ENCODE peak calls at places on chromosomes 2 and 18, in six cellular contexts. L is brain microvascular endothelial cell; U is CD8-positive, alpha-beta T cell; T is esophagus squamous epithelium; E is heart right ventricle; X is fibroblast of lung. K is an unnamed sample.

GRCh38 chr2:208570851-208571763 is 164.5 kb downstream of the PTH2R start:
- DNase-seq in L (no peak), U (no peak), T (no peak), E (no peak), X (no peak), K (no peak)

GRCh38 chr2:161677634-161678033 is 53.4 kb downstream of the SLC4A10 start:
- DNase-seq in L (no peak), U (no peak), T (no peak), E (no peak), X (no peak), K (no peak)

GRCh38 chr18:25231327-25231691 is 120.7 kb downstream of the ZNF521 start:
- DNase-seq in L (no peak), U (no peak), T (no peak), E (no peak), X (no peak), K (no peak)

GRCh38 chr18:1408331-1408835 is 503.7 kb downstream of the ADCYAP1 start:
- DNase-seq in L (no peak), U (no peak), T (no peak), E (no peak), X (no peak), K (no peak)

GRCh38 chr2:73776869-73777519 is 2.9 kb downstream of the DUSP11 start:
- DNase-seq in L (peak; percentile 45), U (no peak), T (no peak), E (no peak), X (peak; percentile 66), K (no peak)

GRCh38 chr2:97871096-97871780 is 124.5 kb downstream of the TMEM131 start:
- DNase-seq in L (peak; percentile 85), U (no peak), T (no peak), E (no peak), X (peak; percentile 95), K (no peak)

GRCh38 chr2:100616841-100617390 is 54.1 kb downstream of the PDCL3 start:
- DNase-seq in L (no peak), U (no peak), T (no peak), E (no peak), X (no peak), K (no peak)

GRCh38 chr2:150700731-150701130 is 213.3 kb upstream of the RND3 start:
- DNase-seq in L (no peak), U (no peak), T (no peak), E (no peak), X (no peak), K (no peak)

GRCh38 chr2:100988630-100989417 is 13.3 kb upstream of the RPL31 start:
- DNase-seq in L (peak; percentile 26), U (no peak), T (no peak), E (no peak), X (peak; percentile 10), K (no peak)

GRCh38 chr2:174683392-174683759 is 80.9 kb downstream of the CHRNA1 start:
- DNase-seq in L (peak; percentile 27), U (no peak), T (no peak), E (no peak), X (peak; percentile 63), K (no peak)

GRCh38 chr2:166068981-166069380 is 58.8 kb downstream of the SCN1A start:
- DNase-seq in L (no peak), U (no peak), T (no peak), E (no peak), X (peak; percentile 14), K (no peak)

GRCh38 chr2:230785346-230785745 is 72.7 kb downstream of the CAB39 start:
- DNase-seq in L (no peak), U (no peak), T (no peak), E (no peak), X (no peak), K (no peak)

GRCh38 chr2:230784840-230785239 is 72.2 kb downstream of the CAB39 start:
- DNase-seq in L (no peak), U (no peak), T (no peak), E (no peak), X (peak; percentile 56), K (no peak)

GRCh38 chr2:230779141-230779523 is 66.5 kb downstream of the CAB39 start:
- DNase-seq in L (no peak), U (no peak), T (no peak), E (no peak), X (no peak), K (no peak)

GRCh38 chr2:230779607-230780006 is 67.0 kb downstream of the CAB39 start:
- DNase-seq in L (no peak), U (no peak), T (no peak), E (no peak), X (no peak), K (no peak)

DNA sequence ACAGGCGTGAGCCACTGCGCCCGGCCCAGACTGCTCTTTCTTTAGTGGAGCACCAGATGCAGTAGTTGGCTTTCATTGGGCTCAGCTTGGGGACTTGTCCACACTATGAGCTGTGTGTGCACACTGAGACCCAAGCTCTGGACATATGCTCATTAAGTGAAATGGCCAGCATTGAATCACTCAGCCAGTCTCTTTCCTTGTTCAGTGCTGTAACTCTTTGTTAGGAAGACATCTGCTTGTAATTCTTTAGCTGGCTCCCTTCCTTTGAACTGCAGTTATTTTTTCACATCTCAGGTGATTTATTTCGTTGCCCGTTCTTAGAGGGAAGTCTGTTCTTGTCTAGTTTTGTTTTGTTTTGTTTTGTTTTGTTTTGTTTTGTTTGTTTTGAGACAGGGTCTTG is 70.5 kb downstream of the CAB39 start:
- DNase-seq in L (no peak), U (no peak), T (no peak), E (no peak), X (no peak), K (no peak)
- H3K27ac ChIP-seq in L (no peak overlapping the region), U (no peak overlapping the region), T (no peak overlapping the region), E (no peak overlapping the region), X (no peak overlapping the region), K (no peak overlapping the region)

GRCh38 chr2:47010176-47010575 is 94.6 kb upstream of the MCFD2 start:
- DNase-seq in L (no peak), U (no peak), T (no peak), E (no peak), X (no peak), K (no peak)

GRCh38 chr2:47012189-47012588 is 96.6 kb upstream of the MCFD2 start:
- DNase-seq in L (no peak), U (no peak), T (no peak), E (no peak), X (no peak), K (no peak)

GRCh38 chr2:47011696-47012095 is 96.1 kb upstream of the MCFD2 start:
- DNase-seq in L (no peak), U (no peak), T (no peak), E (no peak), X (no peak), K (no peak)

GRCh38 chr2:47012866-47013265 is 97.3 kb upstream of the MCFD2 start:
- DNase-seq in L (no peak), U (no peak), T (no peak), E (no peak), X (no peak), K (no peak)

DNA sequence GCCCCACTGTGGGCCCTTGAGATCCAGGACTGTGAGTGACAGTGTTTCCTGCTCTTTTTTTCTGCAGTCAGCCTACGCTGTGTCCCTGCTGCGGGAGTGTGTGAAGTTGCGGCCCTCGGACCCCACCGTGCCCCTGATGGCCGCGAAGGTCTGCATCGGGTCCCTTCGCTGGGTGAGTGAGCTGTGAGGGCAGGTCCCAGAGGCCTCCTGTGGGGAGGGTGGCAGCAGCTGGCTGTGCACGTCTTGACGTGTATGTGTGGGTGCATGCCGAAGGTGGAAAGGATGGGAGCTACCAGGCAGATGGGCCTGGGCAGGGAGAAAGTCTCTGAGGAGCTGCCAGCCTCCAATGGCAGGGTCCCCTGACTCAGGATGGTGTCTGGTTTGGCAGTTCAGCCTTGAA is 95.7 kb upstream of the MCFD2 start:
- DNase-seq in L (no peak), U (no peak), T (no peak), E (no peak), X (no peak), K (no peak)
- H3K27ac ChIP-seq in L (no peak overlapping the region), U (no peak overlapping the region), T (no peak overlapping the region), E (no peak overlapping the region), X (no peak overlapping the region), K (peak overlapping the region; percentile 82)

DNA sequence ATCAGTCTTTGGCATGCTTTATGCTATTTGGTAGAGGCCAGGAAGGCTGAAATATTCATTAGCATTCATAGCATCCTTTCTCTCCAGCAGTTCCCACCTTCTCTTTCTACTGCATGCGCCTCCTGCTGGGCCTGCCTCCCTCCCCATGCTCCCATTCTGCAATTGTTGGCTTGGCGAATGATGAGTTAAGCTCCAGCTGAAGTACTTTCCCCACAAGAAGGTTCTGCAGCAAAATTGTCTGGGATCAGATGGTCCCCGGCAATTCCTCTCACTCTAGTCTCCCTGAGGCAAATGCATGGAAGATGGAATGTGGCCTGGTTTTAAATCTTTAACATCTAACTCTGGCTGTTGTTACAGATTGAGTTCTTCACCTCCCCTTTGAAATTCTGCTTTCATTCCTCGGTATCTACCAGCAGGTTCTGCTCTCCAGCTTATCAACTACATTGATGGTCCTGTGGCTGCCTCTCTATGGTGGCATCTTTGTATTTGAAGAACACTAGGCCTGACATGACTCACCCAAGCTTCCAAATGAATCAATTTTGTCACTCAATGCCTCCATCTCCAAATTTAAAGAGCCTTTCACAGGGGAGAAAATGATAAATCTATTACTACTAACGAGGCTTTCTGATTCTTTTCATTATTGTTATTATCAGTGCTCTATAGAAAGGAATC is 55.9 kb downstream of the KCTD18 start:
- DNase-seq in L (no peak), U (no peak), T (no peak), E (no peak), X (peak; percentile 14), K (no peak)
- H3K27ac ChIP-seq in L (no peak overlapping the region), U (no peak overlapping the region), T (no peak overlapping the region), E (no peak overlapping the region), X (no peak overlapping the region), K (no peak overlapping the region)

GRCh38 chr2:237171396-237171795 is 85.7 kb downstream of the COPS8 start:
- DNase-seq in L (peak; percentile 87), U (no peak), T (no peak), E (no peak), X (peak; percentile 95), K (no peak)
- H3K27ac ChIP-seq in L (peak overlapping the region; percentile 30), U (no peak overlapping the region), T (no peak overlapping the region), E (peak overlapping the region; percentile 48), X (peak overlapping the region; percentile 73), K (no peak overlapping the region)

DNA sequence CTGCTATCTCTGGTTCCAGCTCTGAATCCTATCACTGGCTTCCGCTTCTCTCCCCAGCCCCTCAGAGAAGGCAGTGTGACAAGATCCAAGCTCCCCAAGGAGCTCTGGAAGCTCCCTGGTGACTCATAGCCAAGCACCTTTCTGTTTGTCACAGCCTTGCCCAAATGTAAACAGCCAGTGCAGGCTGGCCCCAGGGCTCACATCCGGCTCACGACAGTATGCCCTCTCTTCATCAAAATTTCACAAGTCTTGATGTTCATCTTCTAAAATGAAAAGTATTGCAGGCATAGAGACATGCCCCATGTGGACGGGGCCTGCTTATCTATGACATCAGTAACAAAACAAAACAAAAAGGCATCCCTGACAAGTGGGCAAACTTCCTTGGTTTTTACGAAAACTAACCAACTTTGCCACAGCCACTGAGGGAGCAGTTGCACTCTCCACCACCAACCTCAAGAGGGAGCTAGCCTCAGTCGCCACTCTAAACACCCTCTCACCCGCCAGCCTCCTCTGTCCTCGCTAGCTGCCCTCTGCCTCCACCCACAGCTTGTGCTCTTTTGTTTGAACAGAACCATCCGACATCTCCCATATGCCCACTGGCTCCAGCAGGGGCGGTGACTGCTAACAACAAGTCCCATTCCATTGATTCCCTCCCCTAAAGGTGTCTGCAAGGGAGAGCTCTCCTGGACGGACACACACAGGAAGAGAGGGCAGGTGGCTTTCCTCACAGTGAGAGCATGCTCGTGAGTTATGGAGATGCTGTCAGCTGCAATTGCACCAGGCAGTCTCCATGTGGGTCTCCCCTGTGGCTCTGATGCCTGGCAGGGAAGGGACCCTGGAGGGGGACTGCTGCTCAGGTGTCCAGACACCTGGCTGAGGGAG is 71.0 kb upstream of the DAPL1 start:
- DNase-seq in L (no peak), U (no peak), T (no peak), E (no peak), X (no peak), K (peak; percentile 32)
- H3K27ac ChIP-seq in L (no peak overlapping the region), U (no peak overlapping the region), T (peak overlapping the region; percentile 74), E (no peak overlapping the region), X (no peak overlapping the region), K (peak overlapping the region; percentile 78)

GRCh38 chr18:79494936-79495335 is 99.2 kb downstream of the NFATC1 start:
- DNase-seq in L (no peak), U (no peak), T (no peak), E (no peak), X (no peak), K (no peak)
- H3K27ac ChIP-seq in L (no peak overlapping the region), U (no peak overlapping the region), T (no peak overlapping the region), E (no peak overlapping the region), X (no peak overlapping the region), K (no peak overlapping the region)

K was measured in caudate nucleus.